ENCODE peak calls at places on chromosomes 12 and 14, in eight cellular contexts. L, I, Z, S, K, X, C and O are unnamed samples.

GRCh38 chr12:124191024-124191359 is 103.9 kb upstream of the RFLNA start:
- DNase-seq in I (no peak), S (no peak), X (peak; percentile 88), Z (no peak), C (peak; percentile 32), L (no peak), K (no peak), O (peak; percentile 20)

GRCh38 chr12:116916714-116917114 is 6.0 kb downstream of the FBXW8 start:
- DNase-seq in C (peak; percentile 90), K (no peak), L (no peak), Z (no peak), X (peak; percentile 80), S (peak; percentile 50), I (no peak), O (peak; percentile 89)

GRCh38 chr14:54803396-54803795 is 99.2 kb downstream of the GCH1 start:
- DNase-seq in C (no peak), L (no peak), Z (no peak), S (peak; percentile 42), X (peak; percentile 74), K (no peak), I (no peak), O (no peak)

GRCh38 chr12:131102991-131103609 is 149.4 kb downstream of the ADGRD1 start:
- DNase-seq in I (peak; percentile 20), C (no peak), L (peak; percentile 34), Z (no peak), K (peak; percentile 7), S (no peak), X (peak; percentile 25), O (no peak)

GRCh38 chr14:24861083-24861630 is 188.8 kb downstream of the STXBP6 start:
- DNase-seq in L (no peak), S (no peak), I (no peak), X (peak; percentile 48), Z (no peak), K (no peak), C (peak; percentile 57), O (peak; percentile 93)

GRCh38 chr12:15854916-15855315 is 27.3 kb upstream of the STRAP start:
- DNase-seq in K (no peak), I (peak; percentile 44), L (no peak), X (peak; percentile 78), C (no peak), S (no peak), Z (no peak), O (peak; percentile 24)

GRCh38 chr12:75706786-75707605 is 195.6 kb upstream of the KRR1 start:
- DNase-seq in I (no peak), Z (no peak), S (no peak), L (no peak), C (no peak), X (no peak), K (no peak), O (peak; percentile 81)

GRCh38 chr12:68223067-68223747 is 2.4 kb downstream of the IL26 start:
- DNase-seq in I (peak; percentile 78), K (peak; percentile 74), L (peak; percentile 74), C (peak; percentile 87), X (peak; percentile 96), Z (peak; percentile 64), S (peak; percentile 68), O (peak; percentile 81)

GRCh38 chr14:68671899-68672298 is 121.0 kb downstream of the ZFP36L1 start:
- DNase-seq in S (no peak), C (no peak), Z (no peak), K (no peak), X (no peak), L (no peak), I (no peak), O (no peak)

GRCh38 chr14:68672609-68673285 is 120.1 kb downstream of the ZFP36L1 start:
- DNase-seq in Z (no peak), X (no peak), L (no peak), C (no peak), S (no peak), K (no peak), I (no peak), O (no peak)

GRCh38 chr14:68675233-68675577 is 117.7 kb downstream of the ZFP36L1 start:
- DNase-seq in S (no peak), K (no peak), X (no peak), L (no peak), C (no peak), Z (no peak), I (no peak), O (no peak)

GRCh38 chr14:68674538-68675232 is 118.2 kb downstream of the ZFP36L1 start:
- DNase-seq in L (no peak), Z (no peak), X (no peak), I (no peak), K (no peak), S (no peak), C (no peak), O (no peak)

DNA sequence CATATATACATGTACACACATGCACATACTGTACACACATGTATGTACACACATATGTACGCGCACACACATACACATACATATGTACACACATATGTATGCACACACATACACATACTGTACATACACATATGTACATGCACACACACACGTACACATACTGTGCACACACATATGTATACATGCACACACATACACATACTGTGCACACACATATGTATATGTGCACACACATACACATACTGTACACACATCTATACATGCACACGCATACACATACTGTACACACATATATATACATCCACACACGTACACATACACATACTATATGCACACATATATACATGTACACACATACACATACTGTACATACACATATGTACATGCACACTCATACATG is 119.4 kb downstream of the ZFP36L1 start:
- DNase-seq in C (no peak), I (no peak), K (no peak), S (no peak), X (no peak), L (no peak), Z (no peak), O (no peak)
- H3K4me1 ChIP-seq in C (peaks cover 17% of the 10 kb centered on the region), I (no peaks in the 10 kb centered on the region), K (peaks cover 6% of the 10 kb centered on the region), S (no peaks in the 10 kb centered on the region), X (no peaks in the 10 kb centered on the region), L (peaks cover 5% of the 10 kb centered on the region), Z (peaks cover 58% of the 10 kb centered on the region), O (peaks cover 19% of the 10 kb centered on the region)

GRCh38 chr12:65825573-65826512 is 1.6 kb downstream of the HMGA2 start:
- DNase-seq in Z (no peak), L (no peak), I (peak; percentile 48), C (peak; percentile 43), S (no peak), X (peak; percentile 73), K (peak; percentile 10), O (peak; percentile 63)

GRCh38 chr12:65828711-65829339 is 4.5 kb downstream of the HMGA2 start:
- DNase-seq in C (no peak), K (no peak), L (no peak), X (no peak), S (no peak), Z (no peak), I (no peak), O (peak; percentile 37)

GRCh38 chr12:65825323-65825572 is 965 bp downstream of the HMGA2 start:
- DNase-seq in Z (no peak), K (no peak), L (no peak), S (no peak), X (no peak), I (no peak), C (no peak), O (no peak)

GRCh38 chr12:65827827-65828231 is 3.5 kb downstream of the HMGA2 start:
- DNase-seq in C (no peak), L (no peak), I (no peak), S (no peak), X (peak; percentile 86), Z (no peak), K (no peak), O (peak; percentile 63)

DNA sequence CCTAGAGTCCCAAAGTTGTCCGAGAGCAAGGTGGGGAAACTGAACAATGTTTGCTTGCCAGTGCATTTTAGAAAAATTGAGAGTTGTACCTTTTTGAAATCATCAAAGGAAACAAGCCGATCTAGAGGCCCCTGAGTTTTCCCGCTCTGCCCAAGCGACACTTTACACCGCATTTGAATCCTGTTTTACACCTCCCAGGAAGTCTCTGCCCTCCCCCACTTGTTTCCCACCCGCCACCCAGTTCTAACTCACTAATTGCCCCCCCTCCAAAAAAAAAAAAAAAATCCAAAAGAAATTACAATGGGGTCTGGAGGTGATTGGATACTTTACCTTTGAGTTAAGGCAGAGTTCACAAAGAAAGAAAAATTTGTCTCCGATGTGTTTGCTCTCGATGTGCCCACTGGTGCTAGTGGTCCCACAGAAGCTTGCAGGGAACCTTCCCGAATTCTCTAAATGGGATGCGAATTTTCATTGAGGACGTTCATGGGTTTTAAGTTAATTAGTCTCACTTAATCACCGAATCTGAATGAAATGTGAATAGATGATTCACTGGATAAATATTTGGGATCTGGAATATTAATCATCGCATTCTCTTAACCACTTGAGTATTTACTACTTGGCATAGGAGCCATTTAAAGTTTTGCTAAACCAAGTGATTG is 2.4 kb downstream of the HMGA2 start:
- DNase-seq in C (peak; percentile 11), L (no peak), S (no peak), Z (no peak), I (no peak), X (peak; percentile 47), K (no peak), O (peak; percentile 82)
- H3K27ac ChIP-seq in C (peak overlapping the region; percentile 69), L (no peak overlapping the region), S (no peak overlapping the region), Z (no peak overlapping the region), I (peak overlapping the region; percentile 99), X (peak overlapping the region; percentile 83), K (no peak overlapping the region), O (peak overlapping the region; percentile 93)

DNA sequence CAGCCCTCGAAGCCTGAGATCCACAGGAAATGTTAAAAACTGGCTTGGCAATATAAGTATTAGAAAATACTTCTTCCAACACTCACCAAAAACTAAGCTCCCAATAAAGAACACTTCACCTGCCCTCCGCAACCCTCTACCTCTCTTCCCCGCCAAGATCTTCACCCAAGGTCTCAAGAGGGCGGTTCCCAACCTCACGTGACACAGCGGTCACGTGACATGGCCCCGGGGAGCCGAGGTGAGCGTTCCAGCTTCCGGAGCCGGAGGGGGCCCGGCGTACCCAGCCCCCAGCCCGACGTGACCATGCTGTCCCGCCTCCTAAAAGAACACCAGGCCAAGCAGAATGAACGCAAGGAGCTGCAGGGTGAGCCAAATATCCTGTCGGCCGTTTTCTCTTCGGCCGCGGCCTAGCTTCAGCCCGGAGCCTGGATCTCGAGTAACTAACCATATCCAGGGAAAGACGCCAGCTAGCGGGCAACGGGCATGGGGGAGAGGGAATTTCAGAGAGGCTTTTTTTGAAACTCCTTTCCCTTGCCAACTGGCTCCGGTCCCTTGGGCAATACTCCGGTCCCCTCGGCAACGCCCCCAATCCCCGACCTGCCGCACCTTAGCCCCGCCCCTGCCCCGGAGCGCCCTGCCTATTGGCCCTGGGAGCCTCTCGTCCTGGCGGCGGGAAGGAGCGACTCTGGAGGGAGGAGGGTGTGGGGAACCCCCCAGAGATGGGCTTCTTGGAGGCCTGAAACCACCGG is at the start of gene BLOC1S1:
- DNase-seq in Z (peak; percentile 91), C (peak; percentile 98), I (peak; percentile 94), K (peak; percentile 93), L (peak; percentile 94), S (peak; percentile 91), X (peak; percentile 97), O (peak; percentile 96)
- H3K4me1 ChIP-seq in Z (peaks cover 89% of the 10 kb centered on the region), C (peaks cover 47% of the 10 kb centered on the region), I (peaks cover 29% of the 10 kb centered on the region), K (peaks cover 12% of the 10 kb centered on the region), L (peaks cover 13% of the 10 kb centered on the region), S (peaks cover 39% of the 10 kb centered on the region), X (peaks cover 17% of the 10 kb centered on the region), O (peaks cover 63% of the 10 kb centered on the region)

DNA sequence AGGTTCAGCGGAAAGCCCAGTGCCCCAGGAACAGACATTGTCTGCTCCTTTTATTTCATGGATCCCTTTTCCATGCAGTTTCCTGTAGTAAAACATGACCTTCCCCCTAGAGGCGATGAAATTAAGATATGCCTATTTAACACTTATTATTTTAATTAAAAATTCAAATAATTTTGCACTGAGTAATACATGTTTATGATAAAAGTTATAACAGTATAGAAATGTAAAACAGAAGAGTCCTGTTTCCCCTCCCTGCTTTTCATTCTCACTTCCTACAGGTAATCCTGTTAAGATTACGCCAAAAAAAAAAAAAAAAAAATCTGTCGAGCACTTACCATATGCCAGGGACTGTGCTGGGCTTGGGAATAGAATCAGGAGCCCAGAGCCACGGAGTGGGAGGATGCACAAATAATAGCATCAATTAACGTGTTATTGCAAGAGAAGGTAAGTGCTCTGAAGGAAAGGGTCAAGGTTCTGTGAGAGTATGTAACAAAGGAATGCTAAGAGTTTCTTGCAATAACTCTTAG is 830 bp upstream of the LPCAT3 start:
- DNase-seq in I (no peak), K (no peak), Z (no peak), C (no peak), S (no peak), X (peak; percentile 16), L (no peak), O (no peak)
- H3K27ac ChIP-seq in I (peak overlapping the region; percentile 97), K (peak overlapping the region; percentile 85), Z (peak overlapping the region; percentile 92), C (peak overlapping the region; percentile 88), S (peak overlapping the region; percentile 85), X (no peak overlapping the region), L (peak overlapping the region; percentile 96), O (no peak overlapping the region)